ENCODE peak calls at places on chromosomes 4 and X, in six cellular contexts. One of them, this sample, is unnamed.

GRCh38 chr4:151527699-151528098 is 118.7 kb downstream of the FHIP1A start:
- DNase-seq in transverse colon: no peak
- DNase-seq in GM04504: no peak
- DNase-seq in kidney glomerular epithelial cell: peak
- DNase-seq in NCI-H1092: no peak
- DNase-seq in endodermal cell: no peak
- DNase-seq in this sample: no peak

GRCh38 chr4:126757219-126757618 is 875.5 kb upstream of the INTU start:
- DNase-seq in kidney glomerular epithelial cell: no peak
- DNase-seq in endodermal cell: no peak
- DNase-seq in NCI-H1092: no peak
- DNase-seq in GM04504: no peak
- DNase-seq in transverse colon: no peak
- DNase-seq in this sample: no peak

GRCh38 chr4:170651786-170652185 is 562.0 kb upstream of the AADAT start:
- DNase-seq in GM04504: no peak
- DNase-seq in NCI-H1092: no peak
- DNase-seq in transverse colon: no peak
- DNase-seq in kidney glomerular epithelial cell: no peak
- DNase-seq in endodermal cell: no peak
- DNase-seq in this sample: no peak

GRCh38 chr4:973431-974397 is at the start of gene DGKQ:
- DNase-seq in NCI-H1092: peak
- DNase-seq in GM04504: peak
- DNase-seq in transverse colon: peak
- DNase-seq in kidney glomerular epithelial cell: peak
- DNase-seq in endodermal cell: peak
- DNase-seq in this sample: peak

GRCh38 chr4:153242848-153243324 is 38.6 kb downstream of the TRIM2 start:
- DNase-seq in GM04504: no peak
- DNase-seq in kidney glomerular epithelial cell: no peak
- DNase-seq in NCI-H1092: no peak
- DNase-seq in endodermal cell: no peak
- DNase-seq in transverse colon: no peak
- DNase-seq in this sample: no peak

GRCh38 chrX:25650216-25650615 is 487.9 kb upstream of the MAGEB18 start:
- DNase-seq in NCI-H1092: no peak
- DNase-seq in kidney glomerular epithelial cell: no peak
- DNase-seq in GM04504: no peak
- DNase-seq in endodermal cell: no peak
- DNase-seq in transverse colon: no peak
- DNase-seq in this sample: no peak

GRCh38 chr4:113810906-113811305 is 49.4 kb upstream of the CAMK2D start:
- DNase-seq in NCI-H1092: no peak
- DNase-seq in GM04504: peak
- DNase-seq in transverse colon: no peak
- DNase-seq in endodermal cell: no peak
- DNase-seq in kidney glomerular epithelial cell: no peak
- DNase-seq in this sample: no peak

GRCh38 chr4:64670647-64671046 is 261.4 kb upstream of the TECRL start:
- DNase-seq in kidney glomerular epithelial cell: no peak
- DNase-seq in NCI-H1092: peak
- DNase-seq in endodermal cell: no peak
- DNase-seq in transverse colon: no peak
- DNase-seq in GM04504: no peak
- DNase-seq in this sample: no peak

GRCh38 chr4:147678121-147678520 is 5.8 kb downstream of the PRMT9 start:
- DNase-seq in kidney glomerular epithelial cell: peak
- DNase-seq in endodermal cell: no peak
- DNase-seq in GM04504: no peak
- DNase-seq in transverse colon: no peak
- DNase-seq in NCI-H1092: no peak
- DNase-seq in this sample: no peak

GRCh38 chr4:173074501-173074946 is 94.1 kb upstream of the GALNT7 start:
- DNase-seq in endodermal cell: peak
- DNase-seq in GM04504: peak
- DNase-seq in transverse colon: no peak
- DNase-seq in NCI-H1092: no peak
- DNase-seq in kidney glomerular epithelial cell: peak
- DNase-seq in this sample: no peak